ENCODE peak calls at places on chromosomes 16 and 17, in five cellular contexts. One of them, this sample, is unnamed.

GRCh38 chr16:8861563-8862308 is 7.1 kb downstream of the CARHSP1 start:
- DNase-seq in esophagus squamous epithelium: no peak
- DNase-seq in pancreas: no peak
- DNase-seq in neural progenitor cell: no peak
- DNase-seq in heart left ventricle: peak
- DNase-seq in this sample: no peak

GRCh38 chr16:626787-627457 is 3.9 kb upstream of the WFIKKN1 start:
- DNase-seq in esophagus squamous epithelium: no peak
- DNase-seq in pancreas: no peak
- DNase-seq in neural progenitor cell: no peak
- DNase-seq in heart left ventricle: no peak
- DNase-seq in this sample: peak

GRCh38 chr16:59113009-59113408 is 378.9 kb upstream of the GOT2 start:
- DNase-seq in esophagus squamous epithelium: no peak
- DNase-seq in pancreas: no peak
- DNase-seq in neural progenitor cell: no peak
- DNase-seq in heart left ventricle: no peak
- DNase-seq in this sample: no peak

GRCh38 chr16:56438042-56438441 is 12.7 kb upstream of the AMFR start:
- DNase-seq in esophagus squamous epithelium: no peak
- DNase-seq in pancreas: no peak
- DNase-seq in neural progenitor cell: no peak
- DNase-seq in heart left ventricle: no peak
- DNase-seq in this sample: no peak

GRCh38 chr16:57624044-57624688 is 4.3 kb upstream of the ADGRG1 start:
- DNase-seq in esophagus squamous epithelium: no peak
- DNase-seq in pancreas: no peak
- DNase-seq in neural progenitor cell: no peak
- DNase-seq in heart left ventricle: no peak
- DNase-seq in this sample: no peak

GRCh38 chr16:66834746-66835145 is 4.0 kb upstream of the NAE1 start:
- DNase-seq in esophagus squamous epithelium: no peak
- DNase-seq in pancreas: no peak
- DNase-seq in neural progenitor cell: no peak
- DNase-seq in heart left ventricle: no peak
- DNase-seq in this sample: no peak

GRCh38 chr17:58309918-58310259 is 18.7 kb downstream of the TSPOAP1 start:
- DNase-seq in esophagus squamous epithelium: no peak
- DNase-seq in pancreas: no peak
- DNase-seq in neural progenitor cell: no peak
- DNase-seq in heart left ventricle: no peak
- DNase-seq in this sample: no peak

GRCh38 chr17:81510798-81511549 is 1.6 kb downstream of the ACTG1 start:
- DNase-seq in esophagus squamous epithelium: no peak
- DNase-seq in pancreas: peak
- DNase-seq in neural progenitor cell: no peak
- DNase-seq in heart left ventricle: no peak
- DNase-seq in this sample: peak

GRCh38 chr17:10062757-10063385 is 135.5 kb downstream of the GAS7 start:
- DNase-seq in esophagus squamous epithelium: no peak
- DNase-seq in pancreas: no peak
- DNase-seq in neural progenitor cell: no peak
- DNase-seq in heart left ventricle: no peak
- DNase-seq in this sample: no peak

GRCh38 chr16:29678691-29679267 is at the start of gene QPRT:
- DNase-seq in esophagus squamous epithelium: no peak
- DNase-seq in pancreas: peak
- DNase-seq in neural progenitor cell: peak
- DNase-seq in heart left ventricle: peak
- DNase-seq in this sample: no peak

GRCh38 chr17:76246080-76247066 is 6.1 kb upstream of the RNF157 start:
- DNase-seq in esophagus squamous epithelium: no peak
- DNase-seq in pancreas: no peak
- DNase-seq in neural progenitor cell: no peak
- DNase-seq in heart left ventricle: no peak
- DNase-seq in this sample: no peak

GRCh38 chr17:8846768-8847211 is 20.7 kb downstream of the PIK3R6 start:
- DNase-seq in esophagus squamous epithelium: no peak
- DNase-seq in pancreas: no peak
- DNase-seq in neural progenitor cell: peak
- DNase-seq in heart left ventricle: peak
- DNase-seq in this sample: no peak

GRCh38 chr17:57624390-57624789 is 120.7 kb downstream of the CCDC182 start:
- DNase-seq in esophagus squamous epithelium: no peak
- DNase-seq in pancreas: no peak
- DNase-seq in neural progenitor cell: no peak
- DNase-seq in heart left ventricle: no peak
- DNase-seq in this sample: no peak

GRCh38 chr16:13961099-13961811 is 41.3 kb downstream of the ERCC4 start:
- DNase-seq in esophagus squamous epithelium: no peak
- DNase-seq in pancreas: no peak
- DNase-seq in neural progenitor cell: no peak
- DNase-seq in heart left ventricle: no peak
- DNase-seq in this sample: no peak

DNA sequence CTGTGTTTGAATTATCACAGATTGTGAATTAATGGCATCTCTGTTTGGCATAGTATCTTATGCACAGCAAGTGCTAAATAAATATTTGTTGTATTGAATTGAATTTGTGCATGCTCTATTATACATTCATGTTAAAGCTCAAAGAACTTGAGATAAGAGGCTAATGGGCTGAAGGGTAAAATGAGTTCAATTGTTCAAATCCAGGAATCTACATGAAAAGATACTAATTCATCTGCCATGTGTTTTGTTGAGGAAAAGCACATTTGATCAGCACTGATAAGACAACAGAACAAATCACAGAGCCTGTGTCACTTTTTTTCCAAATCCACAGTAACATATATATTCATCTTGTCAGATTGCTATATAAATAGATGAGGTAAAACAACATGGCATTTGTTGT is 123.2 kb downstream of the CHD9NB start:
- DNase-seq in esophagus squamous epithelium: no peak
- DNase-seq in pancreas: no peak
- DNase-seq in neural progenitor cell: no peak
- DNase-seq in heart left ventricle: no peak
- DNase-seq in this sample: no peak
- TF ChIP-seq CTCF in esophagus squamous epithelium: no peak
- TF ChIP-seq CTCF in pancreas: no peak
- TF ChIP-seq CTCF in neural progenitor cell: no peak
- TF ChIP-seq CTCF in heart left ventricle: no peak
- TF ChIP-seq CTCF in this sample: no peak

GRCh38 chr17:38464723-38465419 is 36.6 kb downstream of the ARHGAP23 start:
- DNase-seq in esophagus squamous epithelium: no peak
- DNase-seq in pancreas: no peak
- DNase-seq in neural progenitor cell: peak
- DNase-seq in heart left ventricle: peak
- DNase-seq in this sample: peak
- H3K4me3 ChIP-seq in esophagus squamous epithelium: peak
- H3K4me3 ChIP-seq in pancreas: no peak
- H3K4me3 ChIP-seq in neural progenitor cell: no peak
- H3K4me3 ChIP-seq in heart left ventricle: peak
- H3K4me3 ChIP-seq in this sample: peak

GRCh38 chr17:69412336-69412735 is 2.2 kb upstream of the MAP2K6 start:
- DNase-seq in esophagus squamous epithelium: no peak
- DNase-seq in pancreas: no peak
- DNase-seq in neural progenitor cell: peak
- DNase-seq in heart left ventricle: no peak
- DNase-seq in this sample: no peak

GRCh38 chr17:69417545-69418483 is 3.3 kb downstream of the MAP2K6 start:
- DNase-seq in esophagus squamous epithelium: no peak
- DNase-seq in pancreas: no peak
- DNase-seq in neural progenitor cell: peak
- DNase-seq in heart left ventricle: no peak
- DNase-seq in this sample: no peak

GRCh38 chr17:69415431-69415830 is 934 bp downstream of the MAP2K6 start:
- DNase-seq in esophagus squamous epithelium: no peak
- DNase-seq in pancreas: no peak
- DNase-seq in neural progenitor cell: no peak
- DNase-seq in heart left ventricle: no peak
- DNase-seq in this sample: no peak

GRCh38 chr17:69411766-69412165 is 2.7 kb upstream of the MAP2K6 start:
- DNase-seq in esophagus squamous epithelium: no peak
- DNase-seq in pancreas: no peak
- DNase-seq in neural progenitor cell: no peak
- DNase-seq in heart left ventricle: no peak
- DNase-seq in this sample: no peak

GRCh38 chr17:69414408-69415274 is at the start of gene MAP2K6:
- DNase-seq in esophagus squamous epithelium: peak
- DNase-seq in pancreas: peak
- DNase-seq in neural progenitor cell: peak
- DNase-seq in heart left ventricle: peak
- DNase-seq in this sample: peak
- TF ChIP-seq CTCF in esophagus squamous epithelium: no peak
- TF ChIP-seq CTCF in pancreas: no peak
- TF ChIP-seq CTCF in neural progenitor cell: no peak
- TF ChIP-seq CTCF in heart left ventricle: no peak
- TF ChIP-seq CTCF in this sample: no peak

GRCh38 chr16:15820837-15821236 is 36.0 kb downstream of the MYH11 start:
- DNase-seq in esophagus squamous epithelium: no peak
- DNase-seq in pancreas: no peak
- DNase-seq in neural progenitor cell: no peak
- DNase-seq in heart left ventricle: no peak
- DNase-seq in this sample: no peak
- H3K4me3 ChIP-seq in esophagus squamous epithelium: no peak
- H3K4me3 ChIP-seq in pancreas: no peak
- H3K4me3 ChIP-seq in neural progenitor cell: no peak
- H3K4me3 ChIP-seq in heart left ventricle: no peak
- H3K4me3 ChIP-seq in this sample: no peak

GRCh38 chr16:21501869-21502667 is 97.3 kb upstream of the METTL9 start:
- DNase-seq in esophagus squamous epithelium: peak
- DNase-seq in pancreas: peak
- DNase-seq in neural progenitor cell: peak
- DNase-seq in heart left ventricle: peak
- DNase-seq in this sample: peak
- TF ChIP-seq CTCF in esophagus squamous epithelium: no peak
- TF ChIP-seq CTCF in pancreas: no peak
- TF ChIP-seq CTCF in neural progenitor cell: no peak
- TF ChIP-seq CTCF in heart left ventricle: peak
- TF ChIP-seq CTCF in this sample: no peak

GRCh38 chr17:4544135-4544651 is 11.0 kb downstream of the MYBBP1A start:
- DNase-seq in esophagus squamous epithelium: no peak
- DNase-seq in pancreas: no peak
- DNase-seq in neural progenitor cell: no peak
- DNase-seq in heart left ventricle: no peak
- DNase-seq in this sample: no peak
- H3K4me3 ChIP-seq in esophagus squamous epithelium: no peak
- H3K4me3 ChIP-seq in pancreas: no peak
- H3K4me3 ChIP-seq in neural progenitor cell: no peak
- H3K4me3 ChIP-seq in heart left ventricle: no peak
- H3K4me3 ChIP-seq in this sample: no peak